ENCODE peak calls at places on chromosomes 5 and 9, in six cellular contexts. G is A549, H is suprapubic skin, L is transverse colon, F is GM12878, M is stomach. S is an unnamed sample.

GRCh38 chr5:2300421-2300820 is 417.7 kb upstream of the IRX4 start:
- DNase-seq in G (no peak), H (peak; percentile 76), L (no peak), F (no peak), M (no peak), S (no peak)

GRCh38 chr9:33959725-33960124 is 89.0 kb downstream of the UBAP2 start:
- DNase-seq in G (no peak), H (no peak), L (no peak), F (no peak), M (no peak), S (no peak)

GRCh38 chr5:10310073-10310779 is 2.5 kb upstream of the CMBL start:
- DNase-seq in G (peak; percentile 62), H (no peak), L (peak; percentile 39), F (no peak), M (peak; percentile 51), S (no peak)

GRCh38 chr9:83266618-83267543 is 203.9 kb upstream of the RASEF start:
- DNase-seq in G (no peak), H (no peak), L (no peak), F (no peak), M (no peak), S (no peak)

GRCh38 chr5:10467281-10468198 is 25.9 kb downstream of the ROPN1L start:
- DNase-seq in G (no peak), H (no peak), L (no peak), F (no peak), M (no peak), S (no peak)

GRCh38 chr5:146009020-146009419 is 72.6 kb downstream of the SH3RF2 start:
- DNase-seq in G (no peak), H (no peak), L (no peak), F (no peak), M (no peak), S (no peak)

GRCh38 chr9:127971357-127972315 is 9.2 kb downstream of the EEIG1 start:
- DNase-seq in G (no peak), H (no peak), L (no peak), F (no peak), M (no peak), S (no peak)

GRCh38 chr5:17810734-17811133 is 176.5 kb downstream of the TAF11L14 start:
- DNase-seq in G (no peak), H (no peak), L (no peak), F (no peak), M (no peak), S (no peak)

GRCh38 chr5:145068696-145069095 is 766.4 kb downstream of the PRELID2 start:
- DNase-seq in G (no peak), H (no peak), L (no peak), F (no peak), M (no peak), S (no peak)

GRCh38 chr5:1445313-1445894 is at the start of gene SLC6A3:
- DNase-seq in G (no peak), H (peak; percentile 76), L (peak; percentile 21), F (no peak), M (peak; percentile 27), S (no peak)

GRCh38 chr9:87392091-87392490 is 105.6 kb upstream of the DAPK1 start:
- DNase-seq in G (no peak), H (no peak), L (no peak), F (no peak), M (no peak), S (no peak)

GRCh38 chr5:97549496-97549895 is 366.4 kb upstream of the RIOK2 start:
- DNase-seq in G (no peak), H (no peak), L (no peak), F (no peak), M (no peak), S (no peak)

GRCh38 chr5:177383181-177383580 is 1.1 kb upstream of the SLC34A1 start:
- DNase-seq in G (no peak), H (no peak), L (no peak), F (no peak), M (no peak), S (no peak)

GRCh38 chr5:77030097-77031071 is at the start of gene AGGF1:
- DNase-seq in G (peak; percentile 96), H (peak; percentile 93), L (peak; percentile 95), F (peak; percentile 76), M (peak; percentile 95), S (peak; percentile 87)

GRCh38 chr5:43042176-43042625 is 2.1 kb upstream of the ANXA2R start:
- DNase-seq in G (peak; percentile 82), H (peak; percentile 87), L (peak; percentile 79), F (no peak), M (peak; percentile 74), S (peak; percentile 58)

GRCh38 chr5:140145818-140146522 is 20.2 kb downstream of the IGIP start:
- DNase-seq in G (peak; percentile 51), H (no peak), L (peak; percentile 76), F (no peak), M (peak; percentile 84), S (peak; percentile 33)

GRCh38 chr5:79499640-79500273 is 14.2 kb downstream of the HOMER1 start:
- DNase-seq in G (no peak), H (no peak), L (no peak), F (no peak), M (no peak), S (no peak)
- H3K4me3 ChIP-seq in G (no peak overlapping the region), H (no peak overlapping the region), L (no peak overlapping the region), F (no peak overlapping the region), M (no peak overlapping the region), S (no peak overlapping the region)

GRCh38 chr5:75037106-75037505 is 15.3 kb downstream of the GCNT4 start:
- DNase-seq in G (peak; percentile 48), H (no peak), L (peak; percentile 30), F (no peak), M (peak; percentile 65), S (no peak)

GRCh38 chr5:75031366-75031765 is 21.0 kb downstream of the GCNT4 start:
- DNase-seq in G (no peak), H (no peak), L (no peak), F (no peak), M (no peak), S (no peak)

DNA sequence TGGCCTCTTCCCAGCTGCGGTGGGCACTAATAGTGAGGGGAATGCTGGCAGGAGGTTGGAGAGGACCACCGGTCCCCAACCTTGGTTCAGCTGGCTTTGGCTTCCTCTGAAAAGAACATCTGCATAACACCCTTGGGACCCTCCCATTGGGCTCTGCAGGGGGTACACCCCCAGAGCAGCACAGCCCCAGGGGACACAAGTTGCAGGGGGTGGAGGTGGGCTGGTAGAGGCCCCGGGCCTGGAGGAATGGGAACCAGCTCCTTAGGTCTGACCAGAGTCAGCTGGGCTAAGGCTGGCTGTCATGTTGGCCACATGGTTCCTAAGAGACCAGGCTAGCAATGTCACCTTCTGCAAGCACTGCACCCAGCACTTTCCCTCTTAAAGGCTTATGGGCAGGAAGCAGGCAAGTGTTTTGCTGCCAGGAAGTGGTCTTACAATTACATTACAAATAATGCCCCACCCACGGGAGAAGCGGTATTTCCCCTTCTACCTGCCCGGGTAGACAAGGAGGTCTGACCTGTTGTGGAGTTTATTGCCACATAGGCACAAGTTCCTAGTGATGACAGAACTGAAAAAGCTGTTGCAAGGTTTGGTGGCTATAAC is 18.1 kb downstream of the GCNT4 start:
- DNase-seq in G (no peak), H (no peak), L (peak; percentile 36), F (no peak), M (peak; percentile 48), S (no peak)
- TF ChIP-seq EP300 in G (no peak), H (no peak), L (no peak), F (no peak), M (no peak), S (no peak)

GRCh38 chr5:113232246-113232645 is 202.5 kb downstream of the TSSK1B start:
- DNase-seq in G (no peak), H (no peak), L (no peak), F (no peak), M (no peak), S (no peak)
- H3K4me3 ChIP-seq in G (no peak overlapping the region), H (no peak overlapping the region), L (no peak overlapping the region), F (no peak overlapping the region), M (no peak overlapping the region), S (no peak overlapping the region)

DNA sequence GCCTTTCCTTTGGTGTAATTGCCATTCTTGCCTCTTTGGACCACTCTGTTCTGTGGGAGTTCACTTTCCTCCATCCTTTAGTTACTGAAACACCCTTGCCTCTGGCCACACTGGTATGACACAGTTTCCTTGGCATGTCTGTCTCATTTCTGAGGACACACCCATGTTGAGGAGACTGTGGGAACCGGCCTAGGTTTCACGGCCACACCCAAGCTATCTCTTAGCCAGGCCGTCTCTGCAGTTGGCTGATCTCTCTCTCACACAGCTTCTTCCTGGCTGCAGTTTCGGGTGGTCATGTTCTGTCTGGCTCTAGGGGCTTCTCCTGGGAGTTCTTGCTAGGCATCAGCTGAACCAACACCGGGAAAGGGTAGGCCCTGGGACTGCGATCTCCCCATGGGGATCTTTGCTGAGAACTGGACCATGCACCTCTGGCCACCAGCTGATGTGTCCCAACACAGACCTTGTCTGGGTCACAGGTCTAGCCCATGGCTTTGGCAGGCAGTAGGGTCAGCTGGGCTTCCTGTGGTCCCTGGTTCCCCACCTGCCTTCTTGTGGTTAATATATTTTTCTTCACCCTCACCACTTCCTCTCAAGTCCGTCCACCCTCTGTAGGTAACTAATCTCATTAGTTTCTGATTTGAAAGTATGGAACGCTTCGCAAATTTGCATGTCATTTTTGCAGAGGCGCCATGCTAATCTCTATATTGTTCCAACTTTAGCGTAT is 24.9 kb downstream of the ARHGEF37 start:
- DNase-seq in G (peak; percentile 95), H (no peak), L (peak; percentile 76), F (peak; percentile 81), M (peak; percentile 49), S (no peak)
- TF ChIP-seq EP300 in G (no peak), H (no peak), L (no peak), F (peak; percentile 64), M (no peak), S (peak; percentile 34)

DNA sequence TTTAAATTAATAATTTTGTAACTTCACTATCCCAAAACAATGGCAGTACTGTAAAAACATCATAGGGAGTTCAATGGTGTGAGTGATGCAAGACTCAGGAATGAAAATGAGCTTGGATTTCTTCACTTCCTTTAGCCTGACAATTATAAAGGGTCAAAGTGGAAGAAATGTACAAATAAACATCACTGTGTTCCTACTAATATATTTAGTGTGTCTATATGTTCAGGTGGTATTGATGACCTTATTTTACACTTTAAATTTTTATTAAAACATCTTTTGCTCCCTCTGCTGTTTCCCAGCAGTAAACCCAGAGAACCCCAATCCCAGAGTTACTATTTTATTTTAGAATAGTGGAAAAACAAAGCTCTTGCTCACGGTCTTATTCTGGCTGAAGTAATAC is 2.0 kb downstream of the LOX start:
- DNase-seq in G (no peak), H (no peak), L (no peak), F (no peak), M (no peak), S (no peak)
- H3K4me3 ChIP-seq in G (no peak overlapping the region), H (peak overlapping the region; percentile 72), L (no peak overlapping the region), F (no peak overlapping the region), M (peak overlapping the region; percentile 60), S (peak overlapping the region; percentile 63)

DNA sequence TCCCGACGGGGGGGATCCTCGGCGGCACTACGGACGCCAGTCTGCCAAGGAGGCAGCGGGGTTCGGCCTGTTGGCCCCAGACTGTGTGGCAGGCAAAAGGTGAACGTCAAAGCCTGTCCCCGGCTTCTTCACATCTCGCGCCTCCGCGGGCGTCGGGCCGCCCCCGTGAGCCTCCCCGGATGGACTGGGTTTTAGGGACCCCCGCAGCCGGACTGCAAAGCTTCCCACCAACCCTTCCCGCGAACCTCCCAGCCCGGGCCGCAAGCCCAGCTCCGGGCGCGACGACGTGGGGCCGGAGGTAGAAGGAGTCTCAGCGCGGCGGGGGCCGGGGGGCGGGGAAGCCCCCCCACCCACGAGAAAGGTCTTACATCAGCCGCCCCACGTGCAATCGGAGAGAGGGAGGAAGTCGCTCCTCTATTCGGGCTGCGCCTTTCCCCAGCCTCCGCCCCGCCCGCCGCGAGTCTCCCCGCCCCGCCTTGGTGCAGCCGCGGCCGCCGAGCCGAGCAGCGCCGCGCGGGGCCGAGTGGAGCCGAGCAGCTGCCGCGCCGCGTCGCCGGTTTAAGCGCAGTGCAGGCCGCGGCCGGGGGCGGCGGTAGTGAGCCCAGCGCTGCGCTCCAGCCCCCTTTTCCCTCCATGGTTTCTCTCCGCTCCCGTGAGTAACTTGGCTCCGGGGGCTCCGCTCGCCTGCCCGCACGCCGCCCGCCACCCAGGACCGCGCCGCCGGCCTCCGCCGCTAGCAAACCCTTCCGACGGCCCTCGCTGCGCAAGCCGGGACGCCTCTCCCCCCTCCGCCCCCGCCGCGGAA is at the start of gene ANP32B:
- DNase-seq in G (peak; percentile 90), H (peak; percentile 96), L (peak; percentile 94), F (peak; percentile 44), M (peak; percentile 94), S (peak; percentile 79)
- TF ChIP-seq EP300 in G (no peak), H (no peak), L (no peak), F (no peak), M (no peak), S (no peak)

S was measured in tibial nerve.